ENCODE peak calls at places on chromosomes 5 and 9, in five cellular contexts. E is fibroblast of lung, O is neural progenitor cell, M is GM23248, J is PC-9. A is an unnamed sample.

GRCh38 chr5:148214665-148215064 is 11.8 kb downstream of the SPINK6 start:
- DNase-seq in O (no peak), M (no peak), E (no peak), J (no peak), A (no peak)

GRCh38 chr5:181053760-181054122 is 13.7 kb downstream of the BTNL9 start:
- DNase-seq in O (peak; percentile 57), J (no peak), E (no peak), M (peak; percentile 15), A (no peak)

GRCh38 chr5:153276151-153276550 is 214.3 kb upstream of the GRIA1 start:
- DNase-seq in M (peak; percentile 48), J (peak; percentile 22), O (peak; percentile 82), E (peak; percentile 46), A (peak; percentile 16)

GRCh38 chr9:129285382-129285781 is 107.3 kb upstream of the IER5L start:
- DNase-seq in J (no peak), M (no peak), O (no peak), E (no peak), A (no peak)

GRCh38 chr9:26319859-26320258 is 572.7 kb downstream of the CAAP1 start:
- DNase-seq in M (no peak), J (no peak), O (no peak), E (no peak), A (no peak)

GRCh38 chr9:133683494-133684460 is 47.6 kb downstream of the DBH start:
- DNase-seq in E (no peak), J (no peak), M (peak; percentile 26), O (no peak), A (no peak)

GRCh38 chr5:56175465-56175864 is 57.7 kb downstream of the ANKRD55 start:
- DNase-seq in J (peak; percentile 16), M (peak; percentile 86), O (peak; percentile 56), E (peak; percentile 86), A (peak; percentile 80)

GRCh38 chr5:134526483-134527155 is 1.1 kb downstream of the JADE2 start:
- DNase-seq in E (no peak), M (peak; percentile 88), J (peak; percentile 82), O (peak; percentile 79), A (peak; percentile 14)

GRCh38 chr9:134411451-134412297 is 85.4 kb downstream of the RXRA start:
- DNase-seq in O (peak; percentile 33), J (peak; percentile 48), E (peak; percentile 13), M (no peak), A (no peak)

GRCh38 chr9:107386396-107386795 is 103.2 kb downstream of the KLF4 start:
- DNase-seq in E (no peak), J (no peak), M (peak; percentile 22), O (no peak), A (no peak)

GRCh38 chr5:132497488-132497997 is 7.0 kb upstream of the IRF1 start:
- DNase-seq in J (peak; percentile 82), M (peak; percentile 97), E (peak; percentile 90), O (no peak), A (peak; percentile 91)

GRCh38 chr5:138148811-138149210 is 9.6 kb upstream of the NME5 start:
- DNase-seq in E (peak; percentile 89), O (no peak), M (peak; percentile 90), J (peak; percentile 59), A (peak; percentile 63)

GRCh38 chr5:74641778-74642542 is 1.4 kb upstream of the ENC1 start:
- DNase-seq in E (peak; percentile 88), J (peak; percentile 58), M (peak; percentile 91), O (peak; percentile 55), A (peak; percentile 75)

GRCh38 chr9:118189615-118190014 is 485.4 kb downstream of the TLR4 start:
- DNase-seq in J (no peak), M (no peak), O (no peak), E (no peak), A (no peak)

GRCh38 chr5:144697847-144698262 is 527.2 kb downstream of the KCTD16 start:
- DNase-seq in E (peak; percentile 96), M (peak; percentile 97), J (no peak), O (no peak), A (peak; percentile 98)

GRCh38 chr5:171365351-171365750 is 22.3 kb upstream of the NPM1 start:
- DNase-seq in E (peak; percentile 21), M (peak; percentile 20), O (peak; percentile 68), J (no peak), A (no peak)

GRCh38 chr9:109166771-109167601 is at the start of gene FRRS1L:
- DNase-seq in E (no peak), O (peak; percentile 78), M (peak; percentile 27), J (no peak), A (no peak)

GRCh38 chr5:150860422-150860821 is 14.1 kb downstream of the IRGM start:
- DNase-seq in E (no peak), O (no peak), M (no peak), J (no peak), A (no peak)

GRCh38 chr5:178445534-178445933 is 144.7 kb downstream of the COL23A1 start:
- DNase-seq in E (no peak), O (no peak), M (no peak), J (no peak), A (no peak)

GRCh38 chr5:173293817-173294672 is 34.2 kb downstream of the STC2 start:
- DNase-seq in E (peak; percentile 81), J (peak; percentile 83), M (peak; percentile 87), O (peak; percentile 93), A (peak; percentile 36)

GRCh38 chr5:142239394-142240159 is 85.2 kb downstream of the SPRY4 start:
- DNase-seq in J (peak; percentile 23), O (no peak), E (no peak), M (no peak), A (no peak)

GRCh38 chr5:38994329-38994927 is 79.8 kb downstream of the RICTOR start:
- DNase-seq in E (peak; percentile 84), J (peak; percentile 50), M (peak; percentile 83), O (peak; percentile 59), A (peak; percentile 37)

GRCh38 chr5:66757219-66757833 is 161.1 kb downstream of the MAST4 start:
- DNase-seq in J (peak; percentile 20), M (peak; percentile 81), E (peak; percentile 79), O (peak; percentile 64), A (peak; percentile 36)

GRCh38 chr5:131265318-131265803 is 1.5 kb downstream of the CDC42SE2 start:
- DNase-seq in M (peak; percentile 62), J (no peak), E (peak; percentile 36), O (no peak), A (no peak)

GRCh38 chr5:125798311-125798710 is 624.9 kb upstream of the GRAMD2B start:
- DNase-seq in M (peak; percentile 32), J (no peak), O (peak; percentile 40), E (peak; percentile 65), A (peak; percentile 30)

GRCh38 chr5:55440188-55440646 is 94.5 kb downstream of the PLPP1 start:
- DNase-seq in O (peak; percentile 25), M (peak; percentile 96), J (no peak), E (no peak), A (peak; percentile 73)

GRCh38 chr5:168209987-168210386 is 81.5 kb upstream of the WWC1 start:
- DNase-seq in M (peak; percentile 59), O (no peak), E (no peak), J (no peak), A (no peak)

GRCh38 chr9:129071526-129072131 is 9.3 kb upstream of the DOLPP1 start:
- DNase-seq in J (no peak), M (no peak), E (no peak), O (peak; percentile 45), A (no peak)

DNA sequence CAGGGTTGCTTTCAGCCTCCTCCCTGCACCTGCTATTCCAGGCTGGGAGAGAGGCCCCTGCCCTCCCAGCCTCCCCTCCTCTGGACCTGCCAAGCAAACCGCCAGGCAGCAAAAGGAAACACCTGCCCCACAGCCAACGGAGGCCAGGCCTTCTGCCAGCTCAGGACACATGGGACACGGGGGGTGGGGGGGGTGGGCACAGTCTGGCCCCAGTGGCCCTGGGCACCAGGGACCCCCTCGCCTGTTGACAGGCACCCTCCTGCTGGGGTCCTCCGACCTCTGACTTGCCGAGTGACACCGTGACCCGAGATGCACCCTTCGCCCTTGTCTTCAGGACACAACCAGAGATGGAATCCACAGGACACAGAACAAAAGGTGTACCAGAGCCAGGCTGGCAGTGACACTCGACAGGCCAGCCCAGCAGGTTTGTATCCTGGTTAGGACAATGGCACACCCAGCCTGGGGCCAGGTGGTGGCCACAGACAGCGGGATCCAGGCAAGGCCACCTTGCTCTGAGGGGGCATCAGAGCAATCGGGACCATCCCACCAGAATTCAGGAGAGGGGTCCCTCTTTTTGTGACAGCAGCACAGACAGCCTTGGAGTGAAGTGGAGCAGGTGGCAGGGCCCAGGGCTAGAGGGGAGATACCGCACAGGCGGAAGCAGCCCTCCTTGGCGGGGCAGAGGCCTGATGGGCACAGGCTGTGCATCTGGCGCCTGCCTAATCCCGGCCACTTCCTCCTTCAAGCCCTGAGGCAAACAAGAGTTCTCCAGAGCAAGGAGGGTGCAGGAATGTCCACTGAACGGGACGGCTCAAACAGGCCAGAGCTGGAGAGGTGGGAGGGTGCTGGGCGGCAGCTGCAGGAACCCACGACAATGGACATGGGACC is 1.3 kb upstream of the TMEM210 start:
- DNase-seq in M (no peak), E (no peak), J (peak; percentile 75), O (no peak), A (no peak)
- H3K4me3 ChIP-seq in M (no peak overlapping the region), E (no peak overlapping the region), J (no peak overlapping the region), O (no peak overlapping the region), A (no peak overlapping the region)

DNA sequence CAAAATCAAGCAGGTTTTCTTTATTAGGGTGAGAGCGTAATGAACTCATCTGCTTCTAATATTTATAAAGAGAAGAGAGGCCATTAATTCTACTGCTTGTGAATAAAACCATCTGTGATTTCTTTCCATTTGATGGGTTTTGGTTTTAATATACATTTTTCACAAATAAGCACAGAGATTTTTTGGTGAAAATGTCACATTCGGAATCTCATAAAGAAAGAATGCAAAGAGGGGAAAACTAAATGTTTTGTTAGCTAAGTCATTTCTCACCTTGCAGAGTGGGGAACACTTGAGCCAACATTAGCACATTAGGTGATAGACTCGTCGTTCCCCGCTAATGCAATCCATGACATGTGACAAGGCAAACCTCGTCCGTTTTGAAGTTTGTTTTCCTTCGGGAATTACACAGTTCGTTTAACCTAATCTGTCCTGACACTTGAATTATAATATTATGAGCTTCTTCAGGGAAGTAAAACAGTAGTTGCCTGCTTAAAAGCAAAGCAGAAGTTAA is 95.9 kb upstream of the LMX1B start:
- DNase-seq in M (peak; percentile 47), E (no peak), J (no peak), O (no peak), A (no peak)
- H3K4me2 ChIP-seq in M (peak overlapping the region; percentile 87), E (peak overlapping the region; percentile 89), J (peak overlapping the region; percentile 68), O (peak overlapping the region; percentile 54), A (peak overlapping the region; percentile 87)

DNA sequence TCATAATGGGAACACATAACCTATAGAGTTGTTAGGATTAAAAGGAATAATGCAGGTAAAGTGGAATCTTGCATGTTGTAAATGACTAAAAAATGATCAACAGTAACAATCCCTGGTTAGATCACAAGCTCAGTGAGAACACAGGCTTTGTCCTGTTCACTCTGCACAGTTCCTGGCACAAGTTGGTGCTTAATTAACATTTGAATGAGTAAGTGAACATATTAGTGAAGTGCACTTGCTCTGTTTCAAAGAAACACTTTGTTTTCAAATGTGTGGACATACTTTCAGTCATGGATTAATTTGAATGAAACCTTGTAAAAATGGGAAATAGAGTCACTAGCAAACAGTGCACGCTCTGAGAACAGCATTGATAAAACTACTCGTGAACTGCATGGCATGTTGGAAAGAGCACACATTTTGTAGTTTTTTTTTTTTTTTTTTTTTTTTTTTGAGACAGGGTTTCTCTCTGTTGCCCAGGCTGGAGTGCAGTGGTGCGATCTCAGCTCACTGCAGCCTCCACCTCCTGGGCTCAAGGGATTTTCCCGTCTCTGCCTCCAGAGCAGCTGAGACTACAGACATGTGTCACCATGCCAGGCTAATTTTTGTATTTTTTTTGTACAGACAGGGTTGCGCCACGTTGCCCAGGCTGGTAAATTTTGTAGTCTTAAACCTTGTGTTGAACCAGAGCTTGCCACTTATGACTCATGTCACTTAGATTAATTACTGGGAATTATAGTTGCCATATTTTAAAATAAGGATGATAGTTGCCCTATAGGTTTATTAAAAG is 159.9 kb downstream of the LURAP1L start:
- DNase-seq in O (no peak), E (no peak), M (peak; percentile 40), J (no peak), A (no peak)
- H3K27ac ChIP-seq in O (no peak overlapping the region), E (no peak overlapping the region), M (peak overlapping the region; percentile 42), J (peak overlapping the region; percentile 70), A (no peak overlapping the region)

GRCh38 chr5:53556001-53556400 is 4.4 kb upstream of the NDUFS4 start:
- DNase-seq in O (no peak), M (no peak), E (no peak), J (no peak), A (no peak)
- H3K4me3 ChIP-seq in O (no peak overlapping the region), M (no peak overlapping the region), E (no peak overlapping the region), J (no peak overlapping the region), A (no peak overlapping the region)